ENCODE peak calls at places on chromosomes 12 and 14, in six cellular contexts. One of them, this sample, is unnamed.
A peak's percentile ranks its signal among the peaks of the same experiment; 100 is the strongest.

GRCh38 chr12:31887109-31887811 is 72.0 kb upstream of the RESF1 start:
- DNase-seq in CD4-positive, alpha-beta T cell: no peak
- DNase-seq in fibroblast of the aortic adventitia: no peak
- DNase-seq in mucosa of descending colon: no peak
- DNase-seq in left ventricle myocardium inferior: no peak
- DNase-seq in tibial artery: no peak
- DNase-seq in this sample: no peak

GRCh38 chr14:34710744-34711143 is 3.6 kb downstream of the CFL2 start:
- DNase-seq in CD4-positive, alpha-beta T cell: no peak
- DNase-seq in left ventricle myocardium inferior: no peak
- DNase-seq in mucosa of descending colon: no peak
- DNase-seq in tibial artery: no peak
- DNase-seq in fibroblast of the aortic adventitia: peak; percentile 60
- DNase-seq in this sample: no peak

GRCh38 chr12:27616356-27617150 is 79.7 kb upstream of the REP15 start:
- DNase-seq in tibial artery: no peak
- DNase-seq in left ventricle myocardium inferior: no peak
- DNase-seq in mucosa of descending colon: no peak
- DNase-seq in CD4-positive, alpha-beta T cell: no peak
- DNase-seq in fibroblast of the aortic adventitia: no peak
- DNase-seq in this sample: no peak

GRCh38 chr12:105409286-105409685 is 78.8 kb downstream of the C12orf75 start:
- DNase-seq in tibial artery: no peak
- DNase-seq in fibroblast of the aortic adventitia: no peak
- DNase-seq in left ventricle myocardium inferior: no peak
- DNase-seq in mucosa of descending colon: no peak
- DNase-seq in CD4-positive, alpha-beta T cell: no peak
- DNase-seq in this sample: no peak

GRCh38 chr12:104825408-104825807 is 132.7 kb downstream of the SLC41A2 start:
- DNase-seq in mucosa of descending colon: no peak
- DNase-seq in fibroblast of the aortic adventitia: no peak
- DNase-seq in tibial artery: no peak
- DNase-seq in left ventricle myocardium inferior: no peak
- DNase-seq in CD4-positive, alpha-beta T cell: no peak
- DNase-seq in this sample: no peak

GRCh38 chr12:108313609-108314331 is 25.3 kb downstream of the CMKLR1 start:
- DNase-seq in left ventricle myocardium inferior: no peak
- DNase-seq in fibroblast of the aortic adventitia: no peak
- DNase-seq in tibial artery: no peak
- DNase-seq in mucosa of descending colon: peak; percentile 60
- DNase-seq in CD4-positive, alpha-beta T cell: peak; percentile 17
- DNase-seq in this sample: no peak

GRCh38 chr14:56195727-56196126 is 77.5 kb downstream of the PELI2 start:
- DNase-seq in mucosa of descending colon: peak; percentile 73
- DNase-seq in CD4-positive, alpha-beta T cell: no peak
- DNase-seq in left ventricle myocardium inferior: no peak
- DNase-seq in tibial artery: no peak
- DNase-seq in fibroblast of the aortic adventitia: no peak
- DNase-seq in this sample: no peak

GRCh38 chr12:46774011-46774633 is 51.7 kb downstream of the SLC38A4 start:
- DNase-seq in left ventricle myocardium inferior: no peak
- DNase-seq in mucosa of descending colon: no peak
- DNase-seq in CD4-positive, alpha-beta T cell: no peak
- DNase-seq in fibroblast of the aortic adventitia: peak; percentile 48
- DNase-seq in tibial artery: no peak
- DNase-seq in this sample: no peak

GRCh38 chr12:124502379-124502778 is 65.0 kb downstream of the NCOR2 start:
- DNase-seq in mucosa of descending colon: no peak
- DNase-seq in CD4-positive, alpha-beta T cell: no peak
- DNase-seq in fibroblast of the aortic adventitia: no peak
- DNase-seq in left ventricle myocardium inferior: no peak
- DNase-seq in tibial artery: no peak
- DNase-seq in this sample: no peak

GRCh38 chr14:71642715-71643114 is 289.5 kb upstream of the RGS6 start:
- DNase-seq in CD4-positive, alpha-beta T cell: no peak
- DNase-seq in mucosa of descending colon: no peak
- DNase-seq in tibial artery: no peak
- DNase-seq in fibroblast of the aortic adventitia: no peak
- DNase-seq in left ventricle myocardium inferior: no peak
- DNase-seq in this sample: no peak

GRCh38 chr14:69423279-69423678 is 24.8 kb downstream of the SLC39A9 start:
- DNase-seq in tibial artery: no peak
- DNase-seq in fibroblast of the aortic adventitia: peak; percentile 31
- DNase-seq in mucosa of descending colon: no peak
- DNase-seq in CD4-positive, alpha-beta T cell: no peak
- DNase-seq in left ventricle myocardium inferior: no peak
- DNase-seq in this sample: no peak

GRCh38 chr12:111412830-111413441 is 7.2 kb downstream of the SH2B3 start:
- DNase-seq in left ventricle myocardium inferior: no peak
- DNase-seq in tibial artery: no peak
- DNase-seq in mucosa of descending colon: no peak
- DNase-seq in CD4-positive, alpha-beta T cell: no peak
- DNase-seq in fibroblast of the aortic adventitia: peak; percentile 47
- DNase-seq in this sample: no peak

GRCh38 chr12:131088701-131089525 is 135.2 kb downstream of the ADGRD1 start:
- DNase-seq in CD4-positive, alpha-beta T cell: no peak
- DNase-seq in left ventricle myocardium inferior: no peak
- DNase-seq in mucosa of descending colon: peak; percentile 34
- DNase-seq in tibial artery: peak; percentile 53
- DNase-seq in fibroblast of the aortic adventitia: no peak
- DNase-seq in this sample: peak; percentile 40

GRCh38 chr14:74841230-74842207 is 34.4 kb downstream of the PROX2 start:
- DNase-seq in tibial artery: no peak
- DNase-seq in CD4-positive, alpha-beta T cell: no peak
- DNase-seq in fibroblast of the aortic adventitia: no peak
- DNase-seq in mucosa of descending colon: no peak
- DNase-seq in left ventricle myocardium inferior: no peak
- DNase-seq in this sample: no peak

GRCh38 chr12:52551466-52551865 is 1.5 kb downstream of the KRT71 start:
- DNase-seq in CD4-positive, alpha-beta T cell: no peak
- DNase-seq in tibial artery: no peak
- DNase-seq in fibroblast of the aortic adventitia: no peak
- DNase-seq in left ventricle myocardium inferior: peak; percentile 36
- DNase-seq in mucosa of descending colon: no peak
- DNase-seq in this sample: no peak

GRCh38 chr12:104609083-104609844 is 152.5 kb downstream of the CHST11 start:
- DNase-seq in tibial artery: no peak
- DNase-seq in left ventricle myocardium inferior: no peak
- DNase-seq in fibroblast of the aortic adventitia: no peak
- DNase-seq in CD4-positive, alpha-beta T cell: no peak
- DNase-seq in mucosa of descending colon: no peak
- DNase-seq in this sample: no peak

GRCh38 chr14:92990456-92991430 is 67.8 kb downstream of the CHGA start:
- DNase-seq in left ventricle myocardium inferior: peak; percentile 25
- DNase-seq in tibial artery: no peak
- DNase-seq in mucosa of descending colon: peak; percentile 30
- DNase-seq in CD4-positive, alpha-beta T cell: no peak
- DNase-seq in fibroblast of the aortic adventitia: no peak
- DNase-seq in this sample: no peak

GRCh38 chr12:57939291-57939690 is 2.1 kb upstream of the ATP23 start:
- DNase-seq in mucosa of descending colon: no peak
- DNase-seq in left ventricle myocardium inferior: no peak
- DNase-seq in CD4-positive, alpha-beta T cell: no peak
- DNase-seq in fibroblast of the aortic adventitia: no peak
- DNase-seq in tibial artery: no peak
- DNase-seq in this sample: no peak

GRCh38 chr12:67045650-67046049 is 223.5 kb upstream of the CAND1 start:
- DNase-seq in tibial artery: no peak
- DNase-seq in fibroblast of the aortic adventitia: no peak
- DNase-seq in left ventricle myocardium inferior: no peak
- DNase-seq in mucosa of descending colon: no peak
- DNase-seq in CD4-positive, alpha-beta T cell: no peak
- DNase-seq in this sample: no peak

GRCh38 chr14:30227436-30227835 is 299.8 kb upstream of the PRKD1 start:
- DNase-seq in CD4-positive, alpha-beta T cell: no peak
- DNase-seq in mucosa of descending colon: no peak
- DNase-seq in fibroblast of the aortic adventitia: peak; percentile 84
- DNase-seq in tibial artery: no peak
- DNase-seq in left ventricle myocardium inferior: peak; percentile 37
- DNase-seq in this sample: no peak

GRCh38 chr14:30223385-30223785 is 295.7 kb upstream of the PRKD1 start:
- DNase-seq in mucosa of descending colon: peak; percentile 41
- DNase-seq in left ventricle myocardium inferior: peak; percentile 29
- DNase-seq in CD4-positive, alpha-beta T cell: no peak
- DNase-seq in tibial artery: peak; percentile 74
- DNase-seq in fibroblast of the aortic adventitia: peak; percentile 93
- DNase-seq in this sample: no peak

GRCh38 chr14:30223966-30224365 is 296.3 kb upstream of the PRKD1 start:
- DNase-seq in tibial artery: peak; percentile 83
- DNase-seq in CD4-positive, alpha-beta T cell: no peak
- DNase-seq in mucosa of descending colon: no peak
- DNase-seq in fibroblast of the aortic adventitia: no peak
- DNase-seq in left ventricle myocardium inferior: no peak
- DNase-seq in this sample: no peak

GRCh38 chr14:30227871-30228270 is 300.2 kb upstream of the PRKD1 start:
- DNase-seq in CD4-positive, alpha-beta T cell: no peak
- DNase-seq in tibial artery: peak; percentile 66
- DNase-seq in mucosa of descending colon: no peak
- DNase-seq in left ventricle myocardium inferior: peak; percentile 16
- DNase-seq in fibroblast of the aortic adventitia: peak; percentile 74
- DNase-seq in this sample: no peak

GRCh38 chr14:30225171-30225570 is 297.5 kb upstream of the PRKD1 start:
- DNase-seq in left ventricle myocardium inferior: no peak
- DNase-seq in tibial artery: no peak
- DNase-seq in fibroblast of the aortic adventitia: no peak
- DNase-seq in mucosa of descending colon: no peak
- DNase-seq in CD4-positive, alpha-beta T cell: no peak
- DNase-seq in this sample: no peak
- TF ChIP-seq CTCF in left ventricle myocardium inferior: no peak
- TF ChIP-seq CTCF in tibial artery: no peak
- TF ChIP-seq CTCF in fibroblast of the aortic adventitia: no peak
- TF ChIP-seq CTCF in mucosa of descending colon: no peak
- TF ChIP-seq CTCF in CD4-positive, alpha-beta T cell: no peak
- TF ChIP-seq CTCF in this sample: no peak

GRCh38 chr14:104292084-104292970 is 153.9 kb downstream of the KIF26A start:
- DNase-seq in tibial artery: peak; percentile 47
- DNase-seq in CD4-positive, alpha-beta T cell: no peak
- DNase-seq in mucosa of descending colon: peak; percentile 44
- DNase-seq in fibroblast of the aortic adventitia: no peak
- DNase-seq in left ventricle myocardium inferior: peak; percentile 9
- DNase-seq in this sample: no peak

GRCh38 chr14:104294983-104295680 is 156.7 kb downstream of the KIF26A start:
- DNase-seq in tibial artery: peak; percentile 55
- DNase-seq in mucosa of descending colon: peak; percentile 36
- DNase-seq in CD4-positive, alpha-beta T cell: no peak
- DNase-seq in left ventricle myocardium inferior: peak; percentile 9
- DNase-seq in fibroblast of the aortic adventitia: no peak
- DNase-seq in this sample: no peak

GRCh38 chr14:104293231-104293841 is 154.9 kb downstream of the KIF26A start:
- DNase-seq in fibroblast of the aortic adventitia: no peak
- DNase-seq in tibial artery: peak; percentile 33
- DNase-seq in CD4-positive, alpha-beta T cell: no peak
- DNase-seq in mucosa of descending colon: peak; percentile 36
- DNase-seq in left ventricle myocardium inferior: peak; percentile 7
- DNase-seq in this sample: no peak

GRCh38 chr14:104294628-104294982 is 156.2 kb downstream of the KIF26A start:
- DNase-seq in fibroblast of the aortic adventitia: no peak
- DNase-seq in CD4-positive, alpha-beta T cell: no peak
- DNase-seq in left ventricle myocardium inferior: peak; percentile 4
- DNase-seq in tibial artery: peak; percentile 55
- DNase-seq in mucosa of descending colon: peak; percentile 52
- DNase-seq in this sample: no peak

GRCh38 chr14:104293851-104294627 is 155.7 kb downstream of the KIF26A start:
- DNase-seq in tibial artery: peak; percentile 46
- DNase-seq in mucosa of descending colon: peak; percentile 49
- DNase-seq in CD4-positive, alpha-beta T cell: no peak
- DNase-seq in fibroblast of the aortic adventitia: no peak
- DNase-seq in left ventricle myocardium inferior: peak; percentile 4
- DNase-seq in this sample: no peak
- TF ChIP-seq CTCF in tibial artery: no peak
- TF ChIP-seq CTCF in mucosa of descending colon: peak; percentile 55
- TF ChIP-seq CTCF in CD4-positive, alpha-beta T cell: no peak
- TF ChIP-seq CTCF in fibroblast of the aortic adventitia: no peak
- TF ChIP-seq CTCF in left ventricle myocardium inferior: no peak
- TF ChIP-seq CTCF in this sample: peak; percentile 54

GRCh38 chr14:49766839-49767238 is 1.1 kb upstream of the KLHDC2 start:
- DNase-seq in fibroblast of the aortic adventitia: no peak
- DNase-seq in left ventricle myocardium inferior: no peak
- DNase-seq in CD4-positive, alpha-beta T cell: no peak
- DNase-seq in mucosa of descending colon: no peak
- DNase-seq in tibial artery: no peak
- DNase-seq in this sample: no peak

GRCh38 chr14:49768301-49769121 is 558 bp downstream of the KLHDC2 start:
- DNase-seq in left ventricle myocardium inferior: peak; percentile 38
- DNase-seq in fibroblast of the aortic adventitia: peak; percentile 58
- DNase-seq in mucosa of descending colon: peak; percentile 78
- DNase-seq in tibial artery: peak; percentile 79
- DNase-seq in CD4-positive, alpha-beta T cell: peak; percentile 52
- DNase-seq in this sample: no peak

GRCh38 chr14:49769581-49770211 is 1.7 kb downstream of the KLHDC2 start:
- DNase-seq in CD4-positive, alpha-beta T cell: no peak
- DNase-seq in tibial artery: no peak
- DNase-seq in fibroblast of the aortic adventitia: no peak
- DNase-seq in left ventricle myocardium inferior: no peak
- DNase-seq in mucosa of descending colon: no peak
- DNase-seq in this sample: no peak

GRCh38 chr14:49769171-49769570 is 1.2 kb downstream of the KLHDC2 start:
- DNase-seq in left ventricle myocardium inferior: no peak
- DNase-seq in tibial artery: no peak
- DNase-seq in fibroblast of the aortic adventitia: peak; percentile 63
- DNase-seq in mucosa of descending colon: no peak
- DNase-seq in CD4-positive, alpha-beta T cell: no peak
- DNase-seq in this sample: no peak

DNA sequence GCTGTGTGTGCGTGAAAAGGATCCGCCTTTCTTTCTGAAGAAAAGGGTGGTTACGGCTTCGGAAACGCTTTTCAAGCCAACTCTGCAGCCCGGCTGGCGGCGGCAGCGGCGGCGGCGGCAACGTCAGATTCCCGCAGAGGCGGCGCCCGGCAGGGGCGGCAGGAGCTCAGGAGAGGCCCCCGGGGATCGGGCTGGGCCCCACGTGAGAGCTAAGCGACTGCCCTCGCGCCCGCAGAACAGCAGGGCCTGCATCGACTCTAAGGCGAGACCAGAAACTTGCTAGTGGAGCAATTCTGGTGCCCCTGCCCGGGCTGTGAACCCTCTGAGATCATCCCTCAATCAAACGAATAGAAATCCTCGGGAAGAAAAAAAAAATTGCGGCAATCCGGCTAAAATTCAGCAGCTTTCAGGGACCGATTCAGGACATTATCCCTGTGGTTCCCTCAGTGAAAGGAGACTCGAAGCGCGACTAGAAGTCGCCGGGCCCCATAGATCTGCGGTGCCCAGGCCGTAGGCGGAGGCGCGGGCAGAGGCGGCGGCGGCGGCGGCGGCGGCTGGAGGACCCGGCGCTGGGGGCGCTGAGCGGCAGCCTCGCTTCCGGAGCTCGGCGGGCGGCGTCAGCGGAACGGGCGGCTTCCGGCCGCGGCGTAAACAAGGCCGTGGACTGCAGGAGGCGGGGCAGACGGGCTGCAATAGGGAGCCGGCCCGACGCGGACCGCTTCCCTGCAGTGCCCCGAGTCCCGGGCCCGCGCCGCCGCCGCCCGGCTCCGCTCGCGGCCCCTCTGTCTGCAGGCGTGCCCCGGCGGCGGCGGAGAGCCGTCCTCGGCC is at the start of gene KLHDC2:
- DNase-seq in fibroblast of the aortic adventitia: peak; percentile 82
- DNase-seq in mucosa of descending colon: peak; percentile 95
- DNase-seq in CD4-positive, alpha-beta T cell: peak; percentile 88
- DNase-seq in left ventricle myocardium inferior: peak; percentile 92
- DNase-seq in tibial artery: peak; percentile 94
- DNase-seq in this sample: peak; percentile 93
- TF ChIP-seq CTCF in fibroblast of the aortic adventitia: no peak
- TF ChIP-seq CTCF in mucosa of descending colon: no peak
- TF ChIP-seq CTCF in CD4-positive, alpha-beta T cell: no peak
- TF ChIP-seq CTCF in left ventricle myocardium inferior: peak; percentile 53
- TF ChIP-seq CTCF in tibial artery: peak; percentile 24
- TF ChIP-seq CTCF in this sample: peak; percentile 46

GRCh38 chr12:447132-447531 is 12.6 kb upstream of the B4GALNT3 start:
- DNase-seq in tibial artery: no peak
- DNase-seq in left ventricle myocardium inferior: no peak
- DNase-seq in CD4-positive, alpha-beta T cell: no peak
- DNase-seq in mucosa of descending colon: no peak
- DNase-seq in fibroblast of the aortic adventitia: no peak
- DNase-seq in this sample: no peak
- TF ChIP-seq CTCF in tibial artery: no peak
- TF ChIP-seq CTCF in left ventricle myocardium inferior: no peak
- TF ChIP-seq CTCF in CD4-positive, alpha-beta T cell: no peak
- TF ChIP-seq CTCF in mucosa of descending colon: no peak
- TF ChIP-seq CTCF in fibroblast of the aortic adventitia: no peak
- TF ChIP-seq CTCF in this sample: no peak